ENCODE peak calls at places on chromosomes 1 and 21, in seven cellular contexts. One of them, this sample, is unnamed.

GRCh38 chr21:14977814-14978213 is 87.0 kb downstream of the NRIP1 start:
- DNase-seq in stimulated activated CD8-positive, alpha-beta memory T cell treated with anti-CD3 and anti-CD28 coated beads, Interleukin-15, amount 100 ng/mL, for 4 hours: no peak
- DNase-seq in MV-4-11: no peak
- DNase-seq in germinal center: no peak
- DNase-seq in AG08396: no peak
- DNase-seq in activated CD4-positive, alpha-beta T cell treated with anti-CD3 and anti-CD28 coated beads, Interleukin-2, amount 10 ng/mL, durations not matched to agents 7 days and 5 days: no peak
- DNase-seq in T47D: no peak
- DNase-seq in this sample: no peak

GRCh38 chr1:193058529-193059281 is 455 bp downstream of the UCHL5 start:
- DNase-seq in stimulated activated CD8-positive, alpha-beta memory T cell treated with anti-CD3 and anti-CD28 coated beads, Interleukin-15, amount 100 ng/mL, for 4 hours: peak
- DNase-seq in MV-4-11: peak
- DNase-seq in germinal center: peak
- DNase-seq in AG08396: peak
- DNase-seq in activated CD4-positive, alpha-beta T cell treated with anti-CD3 and anti-CD28 coated beads, Interleukin-2, amount 10 ng/mL, durations not matched to agents 7 days and 5 days: peak
- DNase-seq in T47D: no peak
- DNase-seq in this sample: peak

GRCh38 chr1:151542710-151543129 is 2.6 kb downstream of the TUFT1 start:
- DNase-seq in stimulated activated CD8-positive, alpha-beta memory T cell treated with anti-CD3 and anti-CD28 coated beads, Interleukin-15, amount 100 ng/mL, for 4 hours: no peak
- DNase-seq in MV-4-11: no peak
- DNase-seq in germinal center: no peak
- DNase-seq in AG08396: peak
- DNase-seq in activated CD4-positive, alpha-beta T cell treated with anti-CD3 and anti-CD28 coated beads, Interleukin-2, amount 10 ng/mL, durations not matched to agents 7 days and 5 days: no peak
- DNase-seq in T47D: no peak
- DNase-seq in this sample: no peak

GRCh38 chr21:44632067-44632466 is 5.1 kb upstream of the KRTAP10-10 start:
- DNase-seq in stimulated activated CD8-positive, alpha-beta memory T cell treated with anti-CD3 and anti-CD28 coated beads, Interleukin-15, amount 100 ng/mL, for 4 hours: no peak
- DNase-seq in MV-4-11: no peak
- DNase-seq in germinal center: no peak
- DNase-seq in AG08396: no peak
- DNase-seq in activated CD4-positive, alpha-beta T cell treated with anti-CD3 and anti-CD28 coated beads, Interleukin-2, amount 10 ng/mL, durations not matched to agents 7 days and 5 days: no peak
- DNase-seq in T47D: no peak
- DNase-seq in this sample: no peak

GRCh38 chr1:178516110-178516509 is 3.2 kb downstream of the TEX35 start:
- DNase-seq in stimulated activated CD8-positive, alpha-beta memory T cell treated with anti-CD3 and anti-CD28 coated beads, Interleukin-15, amount 100 ng/mL, for 4 hours: no peak
- DNase-seq in MV-4-11: no peak
- DNase-seq in germinal center: no peak
- DNase-seq in AG08396: no peak
- DNase-seq in activated CD4-positive, alpha-beta T cell treated with anti-CD3 and anti-CD28 coated beads, Interleukin-2, amount 10 ng/mL, durations not matched to agents 7 days and 5 days: no peak
- DNase-seq in T47D: no peak
- DNase-seq in this sample: no peak

GRCh38 chr21:17859661-17860060 is 40.5 kb upstream of the C21orf91 start:
- DNase-seq in stimulated activated CD8-positive, alpha-beta memory T cell treated with anti-CD3 and anti-CD28 coated beads, Interleukin-15, amount 100 ng/mL, for 4 hours: no peak
- DNase-seq in MV-4-11: no peak
- DNase-seq in germinal center: no peak
- DNase-seq in AG08396: no peak
- DNase-seq in activated CD4-positive, alpha-beta T cell treated with anti-CD3 and anti-CD28 coated beads, Interleukin-2, amount 10 ng/mL, durations not matched to agents 7 days and 5 days: no peak
- DNase-seq in T47D: no peak
- DNase-seq in this sample: no peak

GRCh38 chr1:41958015-41958673 is 39.4 kb upstream of the HIVEP3 start:
- DNase-seq in stimulated activated CD8-positive, alpha-beta memory T cell treated with anti-CD3 and anti-CD28 coated beads, Interleukin-15, amount 100 ng/mL, for 4 hours: no peak
- DNase-seq in MV-4-11: no peak
- DNase-seq in germinal center: no peak
- DNase-seq in AG08396: no peak
- DNase-seq in activated CD4-positive, alpha-beta T cell treated with anti-CD3 and anti-CD28 coated beads, Interleukin-2, amount 10 ng/mL, durations not matched to agents 7 days and 5 days: no peak
- DNase-seq in T47D: no peak
- DNase-seq in this sample: no peak

GRCh38 chr1:34164510-34165381 is at the start of gene CSMD2:
- DNase-seq in stimulated activated CD8-positive, alpha-beta memory T cell treated with anti-CD3 and anti-CD28 coated beads, Interleukin-15, amount 100 ng/mL, for 4 hours: no peak
- DNase-seq in MV-4-11: no peak
- DNase-seq in germinal center: no peak
- DNase-seq in AG08396: peak
- DNase-seq in activated CD4-positive, alpha-beta T cell treated with anti-CD3 and anti-CD28 coated beads, Interleukin-2, amount 10 ng/mL, durations not matched to agents 7 days and 5 days: no peak
- DNase-seq in T47D: peak
- DNase-seq in this sample: no peak

GRCh38 chr1:61259379-61260148 is 177.2 kb downstream of the NFIA start:
- DNase-seq in stimulated activated CD8-positive, alpha-beta memory T cell treated with anti-CD3 and anti-CD28 coated beads, Interleukin-15, amount 100 ng/mL, for 4 hours: no peak
- DNase-seq in MV-4-11: no peak
- DNase-seq in germinal center: no peak
- DNase-seq in AG08396: no peak
- DNase-seq in activated CD4-positive, alpha-beta T cell treated with anti-CD3 and anti-CD28 coated beads, Interleukin-2, amount 10 ng/mL, durations not matched to agents 7 days and 5 days: no peak
- DNase-seq in T47D: no peak
- DNase-seq in this sample: no peak

GRCh38 chr1:229190057-229190590 is 80.8 kb upstream of the RAB4A start:
- DNase-seq in stimulated activated CD8-positive, alpha-beta memory T cell treated with anti-CD3 and anti-CD28 coated beads, Interleukin-15, amount 100 ng/mL, for 4 hours: no peak
- DNase-seq in MV-4-11: no peak
- DNase-seq in germinal center: no peak
- DNase-seq in AG08396: no peak
- DNase-seq in activated CD4-positive, alpha-beta T cell treated with anti-CD3 and anti-CD28 coated beads, Interleukin-2, amount 10 ng/mL, durations not matched to agents 7 days and 5 days: no peak
- DNase-seq in T47D: no peak
- DNase-seq in this sample: no peak

GRCh38 chr1:231242516-231243198 is 1.6 kb downstream of the GNPAT start:
- DNase-seq in stimulated activated CD8-positive, alpha-beta memory T cell treated with anti-CD3 and anti-CD28 coated beads, Interleukin-15, amount 100 ng/mL, for 4 hours: no peak
- DNase-seq in MV-4-11: peak
- DNase-seq in germinal center: no peak
- DNase-seq in AG08396: peak
- DNase-seq in activated CD4-positive, alpha-beta T cell treated with anti-CD3 and anti-CD28 coated beads, Interleukin-2, amount 10 ng/mL, durations not matched to agents 7 days and 5 days: no peak
- DNase-seq in T47D: no peak
- DNase-seq in this sample: peak

This sample was measured in NAMALWA.